ENCODE peak calls at places on chromosome 10, in seven cellular contexts. G is pancreas; N is A549; O is body of pancreas; B is hepatocyte; E is IMR-90; Y is CD8-positive, alpha-beta T cell. X is an unnamed sample. For H3K4me1, the result is how much of the 10 kb centered on the place peaks cover.

GRCh38 chr10:79981673-79982485 is 33.0 kb upstream of the SFTPD start:
- DNase-seq in G (peak), N (peak), O (peak), B (peak), E (peak), Y (no peak), X (peak)

GRCh38 chr10:99389721-99390480 is 40.5 kb downstream of the GOT1 start:
- DNase-seq in G (no peak), N (no peak), O (no peak), B (no peak), E (no peak), Y (no peak), X (no peak)

GRCh38 chr10:125457406-125457805 is 225.6 kb downstream of the TEX36 start:
- DNase-seq in G (no peak), N (no peak), O (no peak), B (no peak), E (no peak), Y (no peak), X (no peak)

GRCh38 chr10:64173826-64174225 is 652.6 kb downstream of the REEP3 start:
- DNase-seq in G (no peak), N (no peak), O (no peak), B (no peak), E (no peak), Y (no peak), X (no peak)

GRCh38 chr10:45179716-45180115 is 135.7 kb downstream of the OR13A1 start:
- DNase-seq in G (no peak), N (no peak), O (no peak), B (no peak), E (peak), Y (no peak), X (no peak)

GRCh38 chr10:3287566-3288445 is 115.2 kb upstream of the PITRM1 start:
- DNase-seq in G (peak), N (no peak), O (peak), B (no peak), E (no peak), Y (no peak), X (peak)

GRCh38 chr10:62071846-62072281 is 170.4 kb downstream of the ARID5B start:
- DNase-seq in G (no peak), N (no peak), O (no peak), B (no peak), E (peak), Y (no peak), X (no peak)

GRCh38 chr10:72315611-72316385 is 38.9 kb downstream of the DNAJB12 start:
- DNase-seq in G (peak), N (no peak), O (peak), B (peak), E (peak), Y (no peak), X (no peak)

GRCh38 chr10:31972519-31973041 is 43.9 kb upstream of the ARHGAP12 start:
- DNase-seq in G (no peak), N (no peak), O (no peak), B (no peak), E (no peak), Y (no peak), X (no peak)

GRCh38 chr10:58164517-58164916 is 103.2 kb downstream of the IPMK start:
- DNase-seq in G (no peak), N (no peak), O (no peak), B (no peak), E (no peak), Y (no peak), X (no peak)

GRCh38 chr10:90650858-90651257 is 207.0 kb downstream of the HTR7 start:
- DNase-seq in G (no peak), N (no peak), O (no peak), B (no peak), E (no peak), Y (no peak), X (no peak)

GRCh38 chr10:93440591-93441012 is 41.5 kb downstream of the MYOF start:
- DNase-seq in G (no peak), N (no peak), O (no peak), B (no peak), E (peak), Y (no peak), X (peak)

GRCh38 chr10:5960070-5960972 is 17.0 kb downstream of the IL15RA start:
- DNase-seq in G (no peak), N (no peak), O (no peak), B (no peak), E (peak), Y (no peak), X (peak)

GRCh38 chr10:69958232-69958902 is 94.3 kb upstream of the MACROH2A2 start:
- DNase-seq in G (no peak), N (peak), O (peak), B (peak), E (peak), Y (no peak), X (peak)

GRCh38 chr10:117413928-117414618 is 38.8 kb upstream of the PDZD8 start:
- DNase-seq in G (no peak), N (peak), O (no peak), B (no peak), E (no peak), Y (no peak), X (no peak)

DNA sequence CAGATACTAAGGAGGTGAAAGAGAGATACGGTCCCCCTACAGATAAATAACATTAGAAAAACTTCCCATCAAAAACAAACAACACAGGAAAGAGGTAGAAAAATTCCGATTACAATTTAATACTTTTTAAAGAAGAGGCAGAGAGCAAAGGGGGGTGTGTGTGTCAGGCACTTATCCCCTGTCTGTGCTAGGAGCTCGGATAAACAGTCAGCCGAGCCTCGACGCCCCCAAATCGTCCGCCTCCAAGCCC is 3.6 kb downstream of the PAX2 start:
- DNase-seq in G (no peak), N (no peak), O (no peak), B (no peak), E (no peak), Y (no peak), X (no peak)
- H3K4me1 ChIP-seq in G (under half), N (under half), O (under half), B (under half), E (under half), Y (under half), X (under half)

DNA sequence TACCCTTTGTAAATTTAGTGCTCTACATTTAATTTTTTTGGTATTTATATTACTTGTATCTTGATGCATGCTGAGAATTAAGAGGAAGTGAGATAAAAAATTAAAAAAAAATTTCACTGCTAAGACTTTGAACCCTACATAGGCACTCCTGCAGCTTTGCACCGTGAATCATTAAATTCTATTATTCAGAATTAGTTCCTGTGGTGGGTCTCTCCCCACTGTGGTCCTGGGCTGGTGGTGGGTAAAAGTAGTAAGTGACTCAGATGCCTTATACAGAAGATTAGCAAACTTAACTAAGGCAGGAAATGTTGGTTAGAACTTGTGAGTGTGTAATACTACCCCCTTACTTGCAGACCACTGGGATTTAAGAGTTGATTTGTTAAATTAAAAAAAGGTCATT is 72.6 kb downstream of the AP3M1 start:
- DNase-seq in G (no peak), N (no peak), O (no peak), B (no peak), E (peak), Y (no peak), X (no peak)
- TF ChIP-seq CTCF in G (no peak), N (no peak), O (no peak), B (no peak), E (no peak), Y (no peak), X (no peak)

GRCh38 chr10:49076741-49077521 is 38.4 kb downstream of the VSTM4 start:
- DNase-seq in G (no peak), N (no peak), O (no peak), B (no peak), E (no peak), Y (no peak), X (no peak)

GRCh38 chr10:49076319-49076718 is 39.0 kb downstream of the VSTM4 start:
- DNase-seq in G (no peak), N (no peak), O (no peak), B (no peak), E (no peak), Y (no peak), X (no peak)

GRCh38 chr10:49075743-49076142 is 39.6 kb downstream of the VSTM4 start:
- DNase-seq in G (no peak), N (no peak), O (no peak), B (no peak), E (no peak), Y (no peak), X (no peak)

GRCh38 chr10:49072166-49072885 is 43.0 kb downstream of the VSTM4 start:
- DNase-seq in G (no peak), N (no peak), O (no peak), B (no peak), E (no peak), Y (no peak), X (no peak)

GRCh38 chr10:49074836-49075235 is 40.5 kb downstream of the VSTM4 start:
- DNase-seq in G (no peak), N (no peak), O (no peak), B (no peak), E (no peak), Y (no peak), X (peak)
- H3K4me1 ChIP-seq in G (under half), N (under half), O (under half), B (under half), E (under half), Y (under half), X (under half)

DNA sequence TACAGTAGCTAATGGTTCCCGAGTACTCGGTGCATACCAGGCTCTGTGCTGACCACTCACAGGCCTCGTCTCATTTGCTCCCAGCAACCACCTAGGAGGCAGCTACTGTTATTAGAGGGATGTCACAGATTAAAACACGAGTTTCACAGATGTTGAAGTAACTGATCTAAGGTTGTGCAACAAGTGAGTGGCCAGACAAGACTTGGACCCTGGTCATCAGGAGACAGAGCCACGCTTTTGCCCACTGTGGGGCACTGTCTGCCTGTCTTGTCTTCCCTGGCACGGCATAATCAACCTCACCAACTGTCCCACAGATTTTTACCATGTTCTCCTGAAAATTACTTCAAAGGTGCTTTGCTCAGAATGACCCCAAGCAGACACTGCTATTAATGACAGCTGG is 111.6 kb upstream of the HABP2 start:
- DNase-seq in G (no peak), N (no peak), O (no peak), B (peak), E (no peak), Y (no peak), X (peak)
- TF ChIP-seq CTCF in G (no peak), N (no peak), O (no peak), B (peak), E (no peak), Y (no peak), X (peak)